ENCODE peak calls at places on chromosome 9, in five cellular contexts. C is neural progenitor cell, H is upper lobe of right lung, Q is PC-3, D is IMR-90. S is an unnamed sample. For H3K27me3, the result is how much of the 10 kb centered on the place peaks cover.

GRCh38 chr9:121285835-121286687 is 18.1 kb downstream of the GSN start:
- DNase-seq in Q (no peak), C (peak), H (peak), D (peak), S (peak)

GRCh38 chr9:16870606-16871357 is at the start of gene BNC2:
- DNase-seq in D (peak), Q (peak), H (no peak), C (peak), S (no peak)

GRCh38 chr9:106868565-106868964 is 5.6 kb downstream of the ZNF462 start:
- DNase-seq in Q (no peak), H (no peak), D (no peak), C (no peak), S (peak)

GRCh38 chr9:79928661-79929060 is 356.9 kb downstream of the TLE4 start:
- DNase-seq in D (no peak), H (no peak), Q (no peak), C (no peak), S (no peak)

GRCh38 chr9:134056483-134057310 is 11.1 kb downstream of the BRD3 start:
- DNase-seq in Q (no peak), H (peak), D (no peak), C (peak), S (no peak)

GRCh38 chr9:74920944-74921626 is 31.6 kb downstream of the C9orf40 start:
- DNase-seq in Q (peak), H (no peak), C (no peak), D (no peak), S (peak)

GRCh38 chr9:26245072-26245471 is 566.8 kb upstream of the TUSC1 start:
- DNase-seq in Q (no peak), D (peak), C (no peak), H (no peak), S (no peak)

GRCh38 chr9:99030082-99030481 is 74.8 kb upstream of the TGFBR1 start:
- DNase-seq in Q (no peak), H (no peak), D (peak), C (no peak), S (peak)

GRCh38 chr9:94768766-94769165 is 42.3 kb downstream of the AOPEP start:
- DNase-seq in H (no peak), Q (no peak), D (peak), C (no peak), S (no peak)

GRCh38 chr9:90046317-90046861 is 441.6 kb downstream of the GADD45G start:
- DNase-seq in Q (no peak), C (no peak), D (no peak), H (no peak), S (no peak)

GRCh38 chr9:119736478-119737454 is 367.5 kb upstream of the BRINP1 start:
- DNase-seq in Q (no peak), C (no peak), D (no peak), H (peak), S (no peak)

GRCh38 chr9:129121483-129121882 is 10.3 kb downstream of the PTPA start:
- DNase-seq in C (no peak), H (no peak), D (peak), Q (no peak), S (no peak)

GRCh38 chr9:135275163-135275925 is 187.9 kb downstream of the OLFM1 start:
- DNase-seq in C (no peak), H (peak), Q (no peak), D (no peak), S (peak)

GRCh38 chr9:33161011-33161588 is 6.0 kb downstream of the B4GALT1 start:
- DNase-seq in Q (peak), C (peak), D (peak), H (peak), S (peak)

GRCh38 chr9:121292801-121293241 is 24.9 kb downstream of the GSN start:
- DNase-seq in D (no peak), Q (no peak), C (no peak), H (no peak), S (no peak)

GRCh38 chr9:91361294-91362201 is at the start of gene AUH:
- DNase-seq in C (peak), H (peak), Q (peak), D (peak), S (peak)

DNA sequence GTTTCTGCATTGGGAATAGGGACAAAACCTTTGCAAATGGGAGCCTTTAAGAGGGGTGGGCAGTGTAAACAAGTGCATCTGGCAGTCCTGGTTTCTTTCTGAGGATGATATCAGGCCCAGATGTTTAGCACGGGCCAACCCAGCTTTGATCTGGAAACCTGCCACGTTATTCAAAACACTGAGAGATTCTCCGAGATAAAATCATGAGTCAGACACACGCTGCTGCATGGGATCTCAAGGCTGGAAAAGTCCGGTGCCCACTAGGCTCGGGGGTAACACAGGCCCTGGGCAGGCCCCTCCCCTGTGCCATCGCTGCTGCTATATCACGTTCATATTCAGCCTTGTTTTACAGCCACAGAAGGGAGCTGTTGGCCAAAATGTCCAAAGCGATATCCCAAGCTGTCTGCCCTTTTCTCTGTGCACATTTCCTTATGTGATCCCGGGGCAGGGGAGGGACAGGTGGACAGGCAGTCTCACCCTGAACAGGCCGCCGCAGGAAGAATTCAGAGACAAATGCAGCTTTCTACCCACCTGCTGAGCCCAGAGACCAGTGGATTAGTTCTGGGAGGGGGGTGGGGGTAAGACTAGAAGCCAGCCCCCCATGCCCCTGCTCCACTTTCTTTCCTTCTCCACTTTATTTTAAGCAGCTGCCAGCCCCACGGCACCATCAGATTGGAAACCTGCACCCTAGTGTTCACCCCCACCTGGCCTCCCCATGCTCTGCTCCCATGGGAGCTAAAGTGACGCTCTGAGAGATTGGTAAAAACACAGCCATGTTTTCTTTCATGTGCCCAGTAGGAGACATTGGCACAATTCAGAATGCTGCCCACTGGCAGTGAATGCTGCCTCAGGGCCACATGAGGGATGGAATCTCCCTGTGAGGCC is 63.1 kb downstream of the TMOD1 start:
- DNase-seq in Q (peak), D (peak), H (peak), C (peak), S (peak)
- TF ChIP-seq CTCF in Q (no peak), D (no peak), H (no peak), C (no peak), S (no peak)

DNA sequence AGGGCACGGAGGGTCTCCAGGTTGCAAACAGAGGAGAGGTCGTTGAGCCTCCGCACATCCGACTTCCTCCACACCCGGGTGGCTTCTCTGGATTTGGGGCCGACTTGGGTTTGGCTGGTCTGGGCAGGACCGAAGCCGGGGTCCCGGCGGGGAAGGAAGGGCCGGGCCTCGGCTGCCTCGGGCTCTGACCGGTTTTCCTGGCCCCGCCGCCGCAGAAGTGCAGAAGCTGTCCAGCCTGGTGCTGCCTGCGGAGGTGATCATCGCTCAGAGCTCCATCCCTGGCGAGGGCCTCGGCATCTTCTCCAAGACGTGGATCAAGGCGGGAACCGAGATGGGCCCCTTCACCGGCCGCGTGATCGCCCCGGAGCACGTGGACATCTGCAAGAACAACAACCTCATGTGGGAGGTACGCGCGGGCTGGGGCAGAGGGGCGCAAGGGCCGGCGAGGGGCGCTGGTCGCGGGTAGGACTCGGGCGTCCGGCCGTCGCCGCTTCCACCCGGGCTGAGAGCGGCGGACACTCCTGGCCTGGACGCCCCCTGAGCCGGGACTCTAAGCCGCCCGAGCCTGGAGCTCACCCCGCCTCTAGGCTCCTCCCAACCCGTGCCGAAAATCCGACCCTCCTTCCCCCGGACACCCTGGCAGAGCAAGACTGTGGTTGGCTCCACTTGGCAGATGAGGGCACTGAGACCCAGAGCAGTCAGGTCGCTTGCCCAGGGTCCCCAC is 2.2 kb downstream of the PRDM12 start:
- DNase-seq in D (no peak), Q (no peak), H (no peak), C (peak), S (no peak)
- H3K27me3 ChIP-seq in D (half or more), Q (under half), H (half or more), C (half or more), S (half or more)

GRCh38 chr9:15513335-15513734 is 2.6 kb upstream of the PSIP1 start:
- DNase-seq in Q (peak), D (no peak), H (no peak), C (peak), S (no peak)
- TF ChIP-seq CTCF in Q (peak), D (peak), H (no peak), C (peak), S (no peak)

GRCh38 chr9:130933114-130934046 is 5.7 kb downstream of the FIBCD1 start:
- DNase-seq in C (no peak), Q (peak), D (peak), H (no peak), S (peak)
- H3K27me3 ChIP-seq in C (under half), Q (under half), D (under half), H (half or more), S (under half)

GRCh38 chr9:6080154-6080716 is 64.8 kb upstream of the RANBP6 start:
- DNase-seq in Q (peak), D (peak), C (peak), H (peak), S (peak)
- TF ChIP-seq CTCF in Q (no peak), D (no peak), C (no peak), H (no peak), S (peak)

GRCh38 chr9:137071282-137071681 is 925 bp upstream of the SAPCD2 start:
- DNase-seq in H (no peak), C (no peak), D (no peak), Q (no peak), S (no peak)
- H3K27me3 ChIP-seq in H (under half), C (half or more), D (under half), Q (under half), S (under half)

DNA sequence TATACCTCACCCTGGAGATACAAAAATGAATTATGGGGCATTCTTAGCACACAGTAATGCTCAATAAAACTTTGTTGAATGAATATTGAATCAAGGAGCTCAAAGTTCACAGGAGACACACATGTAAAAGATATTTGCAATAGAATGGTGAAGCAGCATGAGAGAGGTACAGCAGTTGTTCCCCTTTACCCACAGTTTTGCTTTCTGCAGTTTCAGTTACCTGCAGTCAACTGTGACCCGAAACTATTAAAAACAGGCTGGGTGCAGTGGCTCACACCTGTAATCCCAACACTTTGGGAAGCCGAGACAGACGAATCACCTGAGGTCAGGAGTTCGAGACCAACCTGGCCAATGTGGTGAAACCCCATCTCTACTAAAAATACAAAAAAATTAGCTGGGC is 2.4 kb upstream of the OR5C1 start:
- DNase-seq in D (no peak), H (no peak), Q (no peak), C (no peak), S (no peak)
- TF ChIP-seq CTCF in D (no peak), H (no peak), Q (no peak), C (no peak), S (no peak)